ENCODE peak calls at places on chromosome 19, in eight cellular contexts. A is pancreas, T is ACHN, Y is osteocyte, K is ovary, F is iris pigment epithelial cell, P is tibial nerve, I is GM12892. B is an unnamed sample.
A peak's percentile ranks its signal among the peaks of the same experiment; 100 is the strongest.

GRCh38 chr19:3375221-3376088 is 9.1 kb downstream of the NFIC start:
- DNase-seq in A (peak; percentile 95), T (no peak), Y (no peak), K (peak; percentile 94), F (peak; percentile 53), P (peak; percentile 87), I (no peak), B (peak; percentile 98)

GRCh38 chr19:4636761-4637160 is 2.6 kb upstream of the TNFAIP8L1 start:
- DNase-seq in A (no peak), T (no peak), Y (no peak), K (no peak), F (no peak), P (no peak), I (no peak), B (no peak)

GRCh38 chr19:18932216-18932841 is 8.7 kb downstream of the HOMER3 start:
- DNase-seq in A (peak; percentile 74), T (peak; percentile 35), Y (no peak), K (peak; percentile 86), F (peak; percentile 44), P (peak; percentile 67), I (peak; percentile 89), B (peak; percentile 31)

GRCh38 chr19:36256853-36257511 is 42.1 kb downstream of the ZNF146 start:
- DNase-seq in A (no peak), T (no peak), Y (peak; percentile 83), K (no peak), F (no peak), P (no peak), I (no peak), B (no peak)

GRCh38 chr19:23440791-23441190 is 45.5 kb upstream of the ZNF91 start:
- DNase-seq in A (no peak), T (peak; percentile 8), Y (no peak), K (no peak), F (no peak), P (no peak), I (no peak), B (no peak)

GRCh38 chr19:50003810-50004419 is 21.3 kb downstream of the VRK3 start:
- DNase-seq in A (no peak), T (peak; percentile 94), Y (no peak), K (peak; percentile 63), F (peak; percentile 91), P (no peak), I (peak; percentile 46), B (peak; percentile 96)

GRCh38 chr19:41350735-41351338 is 2.9 kb downstream of the TGFB1 start:
- DNase-seq in A (no peak), T (no peak), Y (no peak), K (no peak), F (peak; percentile 32), P (no peak), I (no peak), B (no peak)

GRCh38 chr19:38307597-38307996 is 3.5 kb downstream of the C19orf33 start:
- DNase-seq in A (no peak), T (no peak), Y (no peak), K (no peak), F (no peak), P (no peak), I (no peak), B (no peak)